ENCODE peak calls at places on chromosomes 12 and 14, in four cellular contexts. P is WTC11, O is transverse colon, T is HepG2. J is an unnamed sample.

GRCh38 chr12:52903285-52903854 is 1.5 kb downstream of the KRT8 start:
- DNase-seq in P (peak), O (peak), T (peak), J (no peak)

GRCh38 chr12:77087427-77087826 is 22.1 kb upstream of the E2F7 start:
- DNase-seq in P (no peak), O (no peak), T (no peak), J (peak)

GRCh38 chr14:52048641-52049204 is 20.1 kb downstream of the NID2 start:
- DNase-seq in P (no peak), O (no peak), T (no peak), J (no peak)

GRCh38 chr12:128056299-128056885 is 210.6 kb upstream of the TMEM132C start:
- DNase-seq in P (no peak), O (no peak), T (no peak), J (no peak)

GRCh38 chr14:76894308-76894707 is 68.1 kb downstream of the LRRC74A start:
- DNase-seq in P (no peak), O (no peak), T (no peak), J (no peak)

GRCh38 chr12:130497991-130498390 is 160.3 kb downstream of the PIWIL1 start:
- DNase-seq in P (no peak), O (no peak), T (no peak), J (no peak)

GRCh38 chr14:90644882-90645281 is 171.3 kb downstream of the TTC7B start:
- DNase-seq in P (no peak), O (no peak), T (peak), J (no peak)

GRCh38 chr12:121404734-121405133 is 4.8 kb downstream of the RNF34 start:
- DNase-seq in P (no peak), O (no peak), T (peak), J (no peak)

GRCh38 chr12:9721394-9722092 is 11.4 kb downstream of the CLECL1 start:
- DNase-seq in P (no peak), O (no peak), T (peak), J (no peak)

GRCh38 chr12:131920902-131921840 is 7.9 kb upstream of the PUS1 start:
- DNase-seq in P (no peak), O (no peak), T (no peak), J (no peak)

DNA sequence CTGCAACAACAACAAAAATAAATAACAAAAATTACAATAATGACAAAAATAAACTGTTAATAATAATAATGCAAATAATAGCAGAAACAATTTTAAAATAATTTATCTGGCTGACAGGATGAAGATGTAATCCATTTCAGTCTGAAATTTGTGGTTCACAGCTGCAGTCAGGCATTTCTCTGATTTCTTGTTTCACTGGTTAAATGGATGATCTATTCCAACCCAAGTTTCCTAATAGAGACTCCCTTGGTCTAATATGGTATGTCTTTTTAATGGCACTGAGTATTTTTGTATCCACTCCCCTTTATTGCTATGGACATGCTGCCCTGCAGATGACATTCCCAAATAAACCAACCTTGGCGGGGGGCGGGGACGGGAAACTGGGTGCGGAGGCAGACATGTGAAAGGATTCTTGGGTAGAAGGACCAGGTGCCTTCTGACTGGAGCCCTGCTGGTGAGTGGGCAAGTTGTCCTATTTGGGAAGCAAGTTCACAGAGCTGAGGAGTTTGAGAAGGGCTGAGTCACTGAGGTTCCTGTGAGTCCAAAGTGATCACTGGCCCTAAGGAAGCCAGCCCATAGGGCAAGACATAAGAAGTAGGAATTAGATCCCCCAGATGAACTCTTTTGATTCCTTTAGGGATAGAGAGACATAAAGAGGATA is 14.4 kb downstream of the FOXG1 start:
- DNase-seq in P (no peak), O (no peak), T (no peak), J (no peak)
- TF ChIP-seq CTCF in P (no peak), O (no peak), T (no peak), J (no peak)

GRCh38 chr12:116612436-116612835 is 53.3 kb downstream of the MAP1LC3B2 start:
- DNase-seq in P (no peak), O (no peak), T (no peak), J (no peak)

GRCh38 chr12:116610971-116611541 is 51.9 kb downstream of the MAP1LC3B2 start:
- DNase-seq in P (no peak), O (no peak), T (no peak), J (no peak)

GRCh38 chr12:116607039-116607438 is 47.9 kb downstream of the MAP1LC3B2 start:
- DNase-seq in P (no peak), O (no peak), T (no peak), J (no peak)

GRCh38 chr12:116609236-116609635 is 50.1 kb downstream of the MAP1LC3B2 start:
- DNase-seq in P (no peak), O (no peak), T (no peak), J (no peak)

DNA sequence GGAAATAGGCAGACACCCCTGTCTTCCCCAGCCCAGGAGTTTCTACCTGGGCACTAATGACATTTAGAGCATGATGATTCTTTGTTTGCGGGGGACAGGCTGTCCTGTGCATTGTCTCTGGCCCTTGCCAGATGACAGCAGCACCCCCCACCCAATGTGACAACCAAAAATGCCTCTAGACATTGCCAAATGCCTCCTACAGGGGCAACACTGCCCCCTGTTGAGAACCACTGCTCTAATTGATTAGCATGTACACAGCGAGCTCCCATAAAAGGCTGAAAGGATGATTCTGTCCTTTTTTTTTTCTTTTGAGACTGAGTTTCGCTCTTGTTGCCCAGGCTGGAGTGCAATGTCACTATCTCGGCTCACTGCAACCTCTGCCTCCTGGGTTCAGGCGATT is 50.5 kb downstream of the MAP1LC3B2 start:
- DNase-seq in P (peak), O (no peak), T (no peak), J (no peak)
- TF ChIP-seq CTCF in P (peak), O (peak), T (peak), J (peak)

GRCh38 chr12:6547987-6548386 is 7.9 kb downstream of the IFFO1 start:
- DNase-seq in P (no peak), O (no peak), T (no peak), J (peak)
- TF ChIP-seq CTCF in P (no peak), O (no peak), T (no peak), J (no peak)

DNA sequence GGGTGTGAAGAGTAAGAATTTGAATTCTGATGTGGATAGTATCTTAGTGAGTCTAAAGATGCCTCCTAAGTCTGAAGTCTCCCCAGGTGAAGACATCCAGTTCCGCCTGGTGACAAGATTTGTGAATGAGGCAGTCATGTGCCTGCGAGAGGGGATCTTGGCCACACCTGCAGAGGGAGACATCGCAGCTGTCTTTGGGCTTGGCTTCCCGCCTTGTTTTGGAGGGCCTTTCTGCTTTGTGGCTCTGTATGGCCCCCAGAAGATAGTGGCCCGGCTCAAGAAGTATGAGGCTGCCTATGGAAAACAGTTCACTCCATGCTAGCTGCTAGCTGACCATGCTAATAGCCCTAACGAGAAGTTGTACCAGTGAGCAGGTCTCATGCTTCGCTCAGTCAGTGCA is 24.6 kb upstream of the AICDA start:
- DNase-seq in P (no peak), O (no peak), T (no peak), J (no peak)
- TF ChIP-seq CTCF in P (no peak), O (no peak), T (no peak), J (no peak)

GRCh38 chr12:19575307-19576243 is 136.3 kb downstream of the AEBP2 start:
- DNase-seq in P (no peak), O (no peak), T (peak), J (peak)

GRCh38 chr12:19573866-19574265 is 134.6 kb downstream of the AEBP2 start:
- DNase-seq in P (no peak), O (no peak), T (no peak), J (no peak)

GRCh38 chr12:19572920-19573558 is 133.7 kb downstream of the AEBP2 start:
- DNase-seq in P (peak), O (peak), T (peak), J (peak)

GRCh38 chr12:19576421-19576925 is 137.2 kb downstream of the AEBP2 start:
- DNase-seq in P (no peak), O (no peak), T (no peak), J (no peak)

DNA sequence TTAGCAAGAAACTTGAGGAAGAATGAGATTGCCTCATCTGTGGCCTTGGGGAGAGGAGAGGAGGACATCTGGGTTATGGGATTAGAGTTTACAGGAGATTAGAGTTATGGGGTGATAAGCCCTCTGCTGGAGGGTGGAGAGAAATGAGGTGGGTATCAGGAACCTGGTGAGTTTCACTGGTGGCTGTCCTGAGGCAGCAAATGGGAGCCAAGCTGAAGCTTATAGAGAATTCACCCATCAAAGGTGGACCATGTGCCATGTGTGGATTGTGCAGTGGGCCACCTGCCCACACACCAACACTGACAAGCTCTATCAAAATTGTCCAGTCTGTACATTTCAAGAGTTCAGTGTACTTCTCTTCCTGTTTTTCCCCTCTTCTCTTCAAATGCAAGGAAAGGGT is 135.3 kb downstream of the AEBP2 start:
- DNase-seq in P (no peak), O (no peak), T (peak), J (no peak)
- TF ChIP-seq CTCF in P (no peak), O (no peak), T (no peak), J (peak)

GRCh38 chr14:67162390-67162789 is 26.9 kb upstream of the GARIN2 start:
- DNase-seq in P (no peak), O (no peak), T (no peak), J (no peak)
- TF ChIP-seq CTCF in P (no peak), O (no peak), T (no peak), J (no peak)